ENCODE peak calls at places on chromosomes 11 and 22, in ten cellular contexts. D is Peyer's patch; T is suprapubic skin; C is CD4-positive, CD25-positive, alpha-beta regulatory T cell; F is MM.1S; P is CD8-positive, alpha-beta T cell; R is HCT116; S is tibial nerve; Y is neural progenitor cell; W is left ventricle myocardium inferior. K is an unnamed sample.

GRCh38 chr11:65078151-65078550 is 5.7 kb downstream of the CDCA5 start:
- DNase-seq in D (peak), T (no peak), C (peak), F (peak), P (peak), R (peak), S (no peak), Y (peak), W (no peak), K (no peak)

GRCh38 chr22:37999640-38000272 is 15.4 kb upstream of the SOX10 start:
- DNase-seq in D (no peak), T (no peak), C (no peak), F (no peak), P (no peak), R (peak), S (no peak), Y (no peak), W (no peak), K (peak)

GRCh38 chr22:35587447-35587870 is 29.7 kb downstream of the MB start:
- DNase-seq in D (no peak), T (no peak), C (no peak), F (no peak), P (no peak), R (no peak), S (no peak), Y (no peak), W (peak), K (peak)

GRCh38 chr22:25563757-25564319 is 637 bp upstream of the GRK3 start:
- DNase-seq in D (no peak), T (no peak), C (peak), F (no peak), P (peak), R (no peak), S (peak), Y (peak), W (no peak), K (peak)

GRCh38 chr22:41367680-41368542 is 13.8 kb upstream of the TEF start:
- DNase-seq in D (no peak), T (no peak), C (no peak), F (no peak), P (no peak), R (no peak), S (peak), Y (peak), W (peak), K (peak)

GRCh38 chr11:121870202-121871045 is 245.6 kb downstream of the BLID start:
- DNase-seq in D (no peak), T (no peak), C (no peak), F (no peak), P (no peak), R (no peak), S (peak), Y (no peak), W (no peak), K (no peak)

GRCh38 chr11:57964660-57965059 is 59.0 kb upstream of the OR9Q1 start:
- DNase-seq in D (no peak), T (no peak), C (no peak), F (no peak), P (no peak), R (no peak), S (no peak), Y (no peak), W (no peak), K (no peak)

GRCh38 chr11:111793863-111794262 is 27.7 kb upstream of the PPP2R1B start:
- DNase-seq in D (no peak), T (no peak), C (no peak), F (no peak), P (no peak), R (no peak), S (no peak), Y (no peak), W (no peak), K (no peak)

GRCh38 chr22:43857367-43857766 is 4.9 kb downstream of the SULT4A1 start:
- DNase-seq in D (no peak), T (no peak), C (no peak), F (no peak), P (no peak), R (no peak), S (no peak), Y (no peak), W (no peak), K (no peak)

GRCh38 chr22:31133911-31134310 is 6.4 kb downstream of the PLA2G3 start:
- DNase-seq in D (peak), T (no peak), C (no peak), F (no peak), P (no peak), R (no peak), S (no peak), Y (no peak), W (no peak), K (no peak)

GRCh38 chr11:5369793-5370192 is 13.8 kb upstream of the OR51M1 start:
- DNase-seq in D (no peak), T (no peak), C (no peak), F (peak), P (no peak), R (no peak), S (no peak), Y (peak), W (no peak), K (no peak)

GRCh38 chr11:6557761-6558674 is 45.4 kb downstream of the RRP8 start:
- DNase-seq in D (no peak), T (no peak), C (no peak), F (no peak), P (no peak), R (no peak), S (peak), Y (no peak), W (peak), K (no peak)

GRCh38 chr11:45655831-45656230 is 9.6 kb downstream of the CHST1 start:
- DNase-seq in D (no peak), T (peak), C (no peak), F (no peak), P (no peak), R (no peak), S (no peak), Y (no peak), W (no peak), K (no peak)

GRCh38 chr22:25382762-25383161 is 163.3 kb downstream of the CRYBB2 start:
- DNase-seq in D (no peak), T (no peak), C (peak), F (no peak), P (no peak), R (no peak), S (no peak), Y (no peak), W (no peak), K (no peak)

GRCh38 chr11:9992306-9992705 is 301.7 kb downstream of the SBF2 start:
- DNase-seq in D (no peak), T (no peak), C (no peak), F (no peak), P (no peak), R (no peak), S (no peak), Y (no peak), W (no peak), K (no peak)

GRCh38 chr11:13298765-13299164 is 21.2 kb downstream of the BMAL1 start:
- DNase-seq in D (no peak), T (peak), C (no peak), F (no peak), P (no peak), R (no peak), S (no peak), Y (no peak), W (no peak), K (no peak)

GRCh38 chr22:21909871-21910270 is 42.4 kb upstream of the MAPK1 start:
- DNase-seq in D (no peak), T (no peak), C (no peak), F (no peak), P (no peak), R (no peak), S (no peak), Y (no peak), W (no peak), K (no peak)

GRCh38 chr11:64400096-64400495 is 41.1 kb downstream of the RPS6KA4 start:
- DNase-seq in D (no peak), T (no peak), C (no peak), F (no peak), P (no peak), R (no peak), S (no peak), Y (no peak), W (no peak), K (no peak)

GRCh38 chr22:40342521-40342920 is 3.8 kb upstream of the ADSL start:
- DNase-seq in D (no peak), T (no peak), C (no peak), F (no peak), P (no peak), R (no peak), S (no peak), Y (no peak), W (no peak), K (no peak)

GRCh38 chr22:30211124-30211820 is 35.3 kb downstream of the LIF start:
- DNase-seq in D (no peak), T (no peak), C (no peak), F (no peak), P (no peak), R (no peak), S (no peak), Y (no peak), W (no peak), K (no peak)

GRCh38 chr22:48483764-48484528 is 1343.7 kb downstream of the BRD1 start:
- DNase-seq in D (peak), T (peak), C (no peak), F (no peak), P (no peak), R (no peak), S (no peak), Y (peak), W (no peak), K (no peak)

GRCh38 chr11:75402002-75402773 is 2.9 kb downstream of the RPS3 start:
- DNase-seq in D (no peak), T (no peak), C (no peak), F (peak), P (no peak), R (no peak), S (no peak), Y (no peak), W (no peak), K (no peak)
- H3K27ac ChIP-seq in D (no peak), T (no peak), C (peak), F (no peak), P (no peak), R (peak), S (no peak), Y (no peak), W (no peak), K (no peak)

GRCh38 chr11:16979708-16980622 is 34.2 kb downstream of the PLEKHA7 start:
- DNase-seq in D (no peak), T (no peak), C (no peak), F (no peak), P (no peak), R (no peak), S (no peak), Y (peak), W (no peak), K (no peak)

GRCh38 chr11:16981651-16982194 is 32.5 kb downstream of the PLEKHA7 start:
- DNase-seq in D (no peak), T (no peak), C (no peak), F (no peak), P (no peak), R (peak), S (peak), Y (peak), W (no peak), K (peak)

GRCh38 chr11:16982809-16983208 is 31.4 kb downstream of the PLEKHA7 start:
- DNase-seq in D (no peak), T (no peak), C (no peak), F (no peak), P (no peak), R (no peak), S (no peak), Y (no peak), W (no peak), K (no peak)

GRCh38 chr11:16984229-16984628 is 30.0 kb downstream of the PLEKHA7 start:
- DNase-seq in D (no peak), T (no peak), C (no peak), F (no peak), P (no peak), R (no peak), S (no peak), Y (no peak), W (no peak), K (no peak)

GRCh38 chr11:16982256-16982671 is 31.9 kb downstream of the PLEKHA7 start:
- DNase-seq in D (no peak), T (no peak), C (no peak), F (peak), P (no peak), R (no peak), S (no peak), Y (no peak), W (no peak), K (no peak)
- H3K27ac ChIP-seq in D (no peak), T (peak), C (no peak), F (peak), P (no peak), R (no peak), S (peak), Y (no peak), W (peak), K (peak)

DNA sequence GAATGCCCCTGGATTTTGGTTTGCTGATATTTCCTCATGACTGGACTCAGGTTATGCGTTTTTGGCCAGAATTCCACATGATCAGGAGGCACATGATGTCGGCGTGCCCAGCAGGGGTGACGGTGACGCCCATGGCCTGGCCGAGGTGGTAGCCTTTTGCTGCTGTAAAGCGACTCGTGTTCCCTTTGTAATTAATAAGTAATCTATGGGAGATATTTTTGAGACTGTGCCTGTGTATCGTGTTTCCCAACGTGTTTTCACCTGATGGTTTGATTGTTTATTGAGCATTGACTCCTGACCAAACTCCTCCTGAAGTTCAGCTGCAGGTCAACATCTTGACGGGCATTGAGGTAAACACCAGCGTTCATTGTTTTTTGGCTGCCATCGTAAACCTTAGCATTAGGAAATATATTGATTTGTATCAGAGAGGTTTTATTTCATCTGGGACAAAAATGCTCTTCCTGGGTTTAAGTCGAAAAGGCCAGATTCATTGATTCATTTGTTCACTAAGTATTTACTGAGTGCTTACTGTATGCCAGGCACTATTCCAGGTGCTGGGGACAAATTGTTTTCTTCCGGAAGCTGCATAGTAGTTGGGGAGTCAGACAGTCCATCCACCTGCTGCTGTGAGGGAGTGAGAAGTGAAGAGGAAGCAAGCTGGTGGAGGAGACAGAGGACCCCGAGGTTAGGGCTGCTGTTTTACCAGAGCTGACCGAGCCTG is 23.6 kb downstream of the DCPS start:
- DNase-seq in D (no peak), T (no peak), C (no peak), F (no peak), P (no peak), R (no peak), S (no peak), Y (no peak), W (no peak), K (no peak)
- H3K27ac ChIP-seq in D (no peak), T (no peak), C (no peak), F (no peak), P (no peak), R (no peak), S (no peak), Y (no peak), W (no peak), K (no peak)

GRCh38 chr11:67312187-67313021 is 9.1 kb downstream of the SSH3 start:
- DNase-seq in D (peak), T (peak), C (peak), F (no peak), P (peak), R (no peak), S (no peak), Y (no peak), W (no peak), K (no peak)

GRCh38 chr11:67309661-67310061 is 6.3 kb downstream of the SSH3 start:
- DNase-seq in D (no peak), T (peak), C (no peak), F (no peak), P (no peak), R (no peak), S (no peak), Y (no peak), W (no peak), K (no peak)

GRCh38 chr11:67311556-67312082 is 8.3 kb downstream of the SSH3 start:
- DNase-seq in D (no peak), T (peak), C (no peak), F (no peak), P (no peak), R (no peak), S (no peak), Y (no peak), W (no peak), K (no peak)

GRCh38 chr11:67310246-67311050 is 7.1 kb downstream of the SSH3 start:
- DNase-seq in D (no peak), T (peak), C (no peak), F (no peak), P (no peak), R (no peak), S (no peak), Y (no peak), W (no peak), K (no peak)

DNA sequence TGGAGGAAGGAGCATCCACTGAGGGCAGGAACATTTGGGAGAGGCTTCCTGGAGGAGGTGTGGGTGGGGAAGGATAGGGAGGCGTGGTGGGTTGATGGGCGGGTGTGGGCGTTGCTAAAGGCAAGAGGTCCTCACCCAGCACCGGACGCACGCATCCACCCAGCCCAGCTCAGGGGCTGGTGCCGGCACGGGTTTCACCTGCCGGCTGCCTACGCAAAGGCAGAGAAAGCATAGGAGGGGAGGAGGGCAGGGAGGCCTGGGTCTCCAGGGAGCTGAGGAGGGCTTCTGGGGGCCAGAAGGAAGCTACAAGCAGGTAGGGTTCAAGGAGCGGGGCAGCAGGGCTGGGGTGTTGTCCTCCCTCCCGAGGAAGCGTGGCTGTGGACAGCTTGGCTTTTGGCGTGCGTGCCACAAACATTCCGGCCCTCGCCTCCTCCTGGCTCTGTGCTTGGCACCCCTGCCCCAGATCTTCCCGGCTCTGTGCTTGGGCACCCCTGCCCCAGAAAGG is 7.8 kb downstream of the SSH3 start:
- DNase-seq in D (no peak), T (peak), C (no peak), F (no peak), P (no peak), R (no peak), S (no peak), Y (no peak), W (no peak), K (no peak)
- H3K27ac ChIP-seq in D (no peak), T (peak), C (no peak), F (no peak), P (no peak), R (no peak), S (no peak), Y (no peak), W (no peak), K (no peak)

GRCh38 chr22:42678894-42679293 is 29.7 kb upstream of the CYB5R3 start:
- DNase-seq in D (no peak), T (no peak), C (no peak), F (no peak), P (no peak), R (no peak), S (no peak), Y (no peak), W (no peak), K (no peak)

GRCh38 chr22:42680648-42681047 is 31.5 kb upstream of the CYB5R3 start:
- DNase-seq in D (no peak), T (no peak), C (no peak), F (no peak), P (no peak), R (peak), S (no peak), Y (no peak), W (no peak), K (no peak)

GRCh38 chr22:42673898-42674390 is 24.8 kb upstream of the CYB5R3 start:
- DNase-seq in D (no peak), T (no peak), C (no peak), F (no peak), P (no peak), R (no peak), S (no peak), Y (no peak), W (no peak), K (no peak)

GRCh38 chr22:42670921-42671709 is 21.9 kb upstream of the CYB5R3 start:
- DNase-seq in D (no peak), T (no peak), C (peak), F (no peak), P (no peak), R (no peak), S (no peak), Y (no peak), W (no peak), K (no peak)

GRCh38 chr22:42676059-42676607 is 26.9 kb upstream of the CYB5R3 start:
- DNase-seq in D (no peak), T (no peak), C (no peak), F (no peak), P (no peak), R (no peak), S (no peak), Y (no peak), W (no peak), K (no peak)
- H3K27ac ChIP-seq in D (peak), T (peak), C (no peak), F (no peak), P (no peak), R (no peak), S (peak), Y (no peak), W (peak), K (no peak)

GRCh38 chr11:115244758-115245157 is 259.5 kb downstream of the CADM1 start:
- DNase-seq in D (no peak), T (no peak), C (no peak), F (no peak), P (no peak), R (no peak), S (no peak), Y (no peak), W (no peak), K (peak)
- H3K27ac ChIP-seq in D (no peak), T (no peak), C (no peak), F (no peak), P (no peak), R (no peak), S (peak), Y (no peak), W (no peak), K (no peak)

DNA sequence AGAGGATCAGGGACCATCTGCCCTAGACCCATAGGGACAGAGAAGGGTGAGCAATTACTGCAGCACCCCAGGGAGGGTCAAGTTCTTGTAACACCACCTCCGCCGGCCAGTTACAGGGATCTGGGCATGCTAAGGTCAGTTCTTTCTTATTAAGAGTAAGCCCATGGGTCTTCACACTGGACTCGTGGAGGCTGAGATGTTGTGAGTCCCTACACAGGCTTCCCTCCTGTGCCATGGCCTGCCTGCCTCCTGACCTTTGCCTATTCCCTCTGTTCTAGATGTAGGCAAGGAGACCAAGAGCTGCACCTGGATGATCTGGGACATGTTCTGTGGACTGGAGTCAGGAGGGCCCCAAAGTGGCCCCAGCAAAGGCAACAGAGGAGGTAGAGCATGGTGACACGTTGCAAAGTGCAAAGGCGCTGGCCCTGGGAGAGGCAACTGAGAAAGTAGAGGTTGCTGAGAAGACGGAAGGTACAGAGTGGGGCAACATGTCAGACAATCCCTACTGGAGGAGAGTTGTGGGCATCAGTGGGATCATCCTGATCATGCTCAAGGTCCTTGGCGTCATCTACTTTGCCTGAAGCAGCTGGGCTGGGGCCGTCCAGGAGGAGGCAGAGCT is 16.3 kb upstream of the GNAZ start:
- DNase-seq in D (peak), T (peak), C (no peak), F (no peak), P (peak), R (no peak), S (no peak), Y (no peak), W (no peak), K (no peak)
- H3K27ac ChIP-seq in D (no peak), T (no peak), C (no peak), F (no peak), P (no peak), R (no peak), S (no peak), Y (no peak), W (no peak), K (no peak)

GRCh38 chr11:119297938-119298337 is 19.0 kb downstream of the MCAM start:
- DNase-seq in D (no peak), T (no peak), C (no peak), F (no peak), P (no peak), R (no peak), S (no peak), Y (no peak), W (no peak), K (no peak)
- H3K27ac ChIP-seq in D (peak), T (no peak), C (no peak), F (no peak), P (no peak), R (no peak), S (peak), Y (no peak), W (peak), K (no peak)